ENCODE peak calls at places on chromosomes 6 and 20, in four cellular contexts. O is adrenal gland, E is astrocyte of the spinal cord, P is upper lobe of right lung. I is an unnamed sample.

GRCh38 chr20:46230811-46231282 is 77.5 kb downstream of the CDH22 start:
- DNase-seq in P (no peak), E (peak), O (peak), I (peak)

GRCh38 chr20:25250508-25250907 is 2.6 kb downstream of the PYGB start:
- DNase-seq in E (peak), O (no peak), P (no peak), I (peak)

GRCh38 chr6:42988486-42989020 is 4.2 kb downstream of the PPP2R5D start:
- DNase-seq in P (no peak), E (peak), O (no peak), I (no peak)

GRCh38 chr6:92495246-92495645 is 924.1 kb downstream of the EPHA7 start:
- DNase-seq in O (no peak), E (peak), P (no peak), I (peak)

GRCh38 chr20:46784450-46785127 is 75.1 kb downstream of the SLC2A10 start:
- DNase-seq in E (peak), P (no peak), O (no peak), I (peak)

GRCh38 chr20:595330-596308 is 14.5 kb downstream of the TCF15 start:
- DNase-seq in O (no peak), E (no peak), P (no peak), I (peak)

GRCh38 chr20:45892828-45893500 is 1.8 kb downstream of the CTSA start:
- DNase-seq in O (peak), E (no peak), P (no peak), I (peak)

GRCh38 chr20:24533449-24533848 is 64.0 kb downstream of the SYNDIG1 start:
- DNase-seq in P (no peak), O (no peak), E (no peak), I (no peak)

GRCh38 chr20:61876931-61877330 is 188.8 kb downstream of the TAF4 start:
- DNase-seq in E (no peak), P (no peak), O (no peak), I (no peak)

GRCh38 chr6:132713355-132714134 is at the start of gene VNN1:
- DNase-seq in O (peak), E (no peak), P (no peak), I (no peak)

GRCh38 chr20:11766961-11767360 is 150.7 kb upstream of the BTBD3 start:
- DNase-seq in O (no peak), P (no peak), E (peak), I (no peak)

GRCh38 chr6:106973018-106973840 is 1.3 kb downstream of the CD24 start:
- DNase-seq in O (no peak), P (peak), E (peak), I (no peak)

GRCh38 chr6:113488812-113489685 is 368.1 kb upstream of the MARCKS start:
- DNase-seq in O (no peak), P (no peak), E (no peak), I (peak)

GRCh38 chr6:6645266-6645917 is 56.9 kb downstream of the LY86 start:
- DNase-seq in P (no peak), O (no peak), E (no peak), I (no peak)

GRCh38 chr20:58109126-58109880 is 119.2 kb downstream of the ANKRD60 start:
- DNase-seq in O (no peak), E (peak), P (no peak), I (peak)

GRCh38 chr6:35810831-35811698 is 5.9 kb downstream of the LHFPL5 start:
- DNase-seq in O (no peak), E (peak), P (peak), I (peak)

GRCh38 chr6:51654647-51655046 is 432.8 kb downstream of the PKHD1 start:
- DNase-seq in E (no peak), O (no peak), P (no peak), I (no peak)

GRCh38 chr6:84731901-84732300 is 32.5 kb downstream of the TBX18 start:
- DNase-seq in O (no peak), P (no peak), E (no peak), I (peak)

GRCh38 chr6:81938991-81939773 is 186.7 kb upstream of the TENT5A start:
- DNase-seq in O (no peak), P (no peak), E (peak), I (peak)

GRCh38 chr6:159249150-159249549 is 80.0 kb downstream of the FNDC1 start:
- DNase-seq in P (no peak), O (no peak), E (peak), I (no peak)

GRCh38 chr6:130115036-130115435 is 96.7 kb downstream of the L3MBTL3 start:
- DNase-seq in P (no peak), E (no peak), O (no peak), I (no peak)

GRCh38 chr20:24547967-24548366 is 78.5 kb downstream of the SYNDIG1 start:
- DNase-seq in O (no peak), E (no peak), P (no peak), I (no peak)

GRCh38 chr6:133542056-133542821 is 301.1 kb downstream of the EYA4 start:
- DNase-seq in O (no peak), E (peak), P (no peak), I (peak)

GRCh38 chr20:62977613-62978558 is 25.4 kb downstream of the SLC17A9 start:
- DNase-seq in E (no peak), P (no peak), O (no peak), I (no peak)

GRCh38 chr6:37483917-37484785 is 15.5 kb downstream of the CCDC167 start:
- DNase-seq in P (peak), O (peak), E (peak), I (peak)

GRCh38 chr6:39602590-39603319 is 122.5 kb downstream of the KIF6 start:
- DNase-seq in E (no peak), P (no peak), O (no peak), I (no peak)

GRCh38 chr6:39594304-39594703 is 130.9 kb downstream of the KIF6 start:
- DNase-seq in P (no peak), O (no peak), E (no peak), I (no peak)

GRCh38 chr6:39599341-39599740 is 125.9 kb downstream of the KIF6 start:
- DNase-seq in O (no peak), E (no peak), P (no peak), I (no peak)

DNA sequence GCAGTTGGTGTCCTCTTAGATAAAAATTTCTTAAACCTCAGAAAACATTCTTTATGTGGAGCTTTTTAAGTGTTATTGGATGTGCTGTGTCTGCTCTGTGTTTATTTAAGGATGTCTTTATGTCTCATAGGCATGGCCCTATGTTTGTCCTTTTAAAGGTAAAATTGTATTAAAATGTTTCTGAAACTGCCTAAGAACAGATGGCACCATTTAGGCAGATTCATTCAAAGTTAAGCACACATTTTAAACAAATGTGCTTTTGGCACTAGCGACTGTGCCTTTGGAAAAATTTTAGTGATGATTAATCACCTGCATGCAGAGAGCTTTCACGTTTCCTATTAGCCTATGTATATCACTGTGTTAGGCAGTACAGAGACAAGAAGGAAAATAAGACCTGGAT is 125.2 kb downstream of the KIF6 start:
- DNase-seq in P (no peak), O (no peak), E (peak), I (no peak)
- H3K4me3 ChIP-seq in P (no peak), O (no peak), E (no peak), I (no peak)

GRCh38 chr6:116057766-116058165 is 2.9 kb downstream of the FRK start:
- DNase-seq in E (no peak), P (no peak), O (no peak), I (no peak)

GRCh38 chr6:116051244-116051643 is 9.4 kb downstream of the FRK start:
- DNase-seq in E (no peak), O (no peak), P (no peak), I (no peak)

GRCh38 chr6:116060572-116061283 is at the start of gene FRK:
- DNase-seq in P (no peak), E (peak), O (no peak), I (peak)

GRCh38 chr6:116059713-116060571 is 749 bp downstream of the FRK start:
- DNase-seq in P (peak), O (no peak), E (peak), I (no peak)

DNA sequence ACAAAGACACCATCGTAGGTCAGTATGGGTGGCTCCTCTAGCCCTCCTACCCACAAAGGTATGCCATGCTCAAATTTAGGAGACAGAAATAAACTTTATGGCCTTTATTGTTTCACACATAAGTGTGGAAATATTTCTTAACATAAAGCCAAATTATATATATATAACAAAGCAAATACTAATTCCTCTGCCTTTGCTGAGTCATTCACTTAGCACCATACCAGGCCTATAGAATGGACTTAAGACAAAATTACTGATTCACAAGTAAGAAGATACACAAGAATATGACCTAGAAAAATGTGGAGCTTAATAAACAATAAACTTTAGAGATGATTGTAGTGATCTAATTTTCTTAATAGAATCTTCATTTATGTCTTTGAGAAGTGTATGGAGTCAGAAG is 5.2 kb downstream of the FRK start:
- DNase-seq in P (no peak), E (no peak), O (no peak), I (no peak)
- H3K4me3 ChIP-seq in P (no peak), E (no peak), O (no peak), I (no peak)

DNA sequence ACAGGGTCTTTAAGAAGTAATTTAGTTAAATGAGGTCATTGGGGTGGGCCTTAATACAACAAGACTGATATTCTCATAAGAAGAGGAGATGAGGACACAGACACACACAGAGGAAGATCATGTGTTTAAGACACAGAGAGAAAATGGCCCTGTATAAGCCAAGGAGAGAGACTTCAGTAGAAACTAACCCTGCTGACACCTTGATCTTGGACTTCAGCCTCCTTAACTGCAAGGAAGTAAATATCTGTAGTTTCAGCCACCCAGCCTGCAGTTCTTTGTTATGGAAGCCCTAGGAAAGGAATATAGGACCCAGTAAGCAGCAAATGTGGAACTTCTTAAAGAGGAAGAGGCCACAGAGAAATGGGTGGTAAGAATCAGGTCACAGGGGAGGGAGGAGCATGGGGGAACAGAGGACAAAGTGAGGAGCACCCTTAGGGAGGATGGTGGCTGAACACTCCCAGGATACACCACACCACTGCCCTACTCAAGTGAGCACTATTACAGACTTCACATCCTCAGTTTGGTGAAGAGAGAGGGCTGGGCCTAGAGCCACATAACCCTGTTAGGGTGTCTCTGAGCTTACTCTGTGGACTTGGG is 757 bp downstream of the SIRPB1 start:
- DNase-seq in P (no peak), E (no peak), O (no peak), I (no peak)
- H3K4me3 ChIP-seq in P (peak), E (no peak), O (no peak), I (no peak)

GRCh38 chr6:87639373-87639772 is 49.4 kb downstream of the ORC3 start:
- DNase-seq in O (no peak), E (no peak), P (no peak), I (no peak)

GRCh38 chr6:87641065-87641692 is 51.2 kb downstream of the ORC3 start:
- DNase-seq in P (no peak), O (no peak), E (no peak), I (no peak)

GRCh38 chr6:87645080-87645479 is 55.1 kb downstream of the ORC3 start:
- DNase-seq in O (no peak), P (no peak), E (no peak), I (no peak)
- H3K4me3 ChIP-seq in O (no peak), P (no peak), E (no peak), I (no peak)

GRCh38 chr6:19608546-19608945 is 228.6 kb upstream of the ID4 start:
- DNase-seq in E (no peak), P (no peak), O (no peak), I (no peak)

GRCh38 chr6:19605624-19606023 is 231.5 kb upstream of the ID4 start:
- DNase-seq in E (no peak), O (no peak), P (no peak), I (no peak)

GRCh38 chr6:19599813-19600464 is 237.2 kb upstream of the ID4 start:
- DNase-seq in P (no peak), O (no peak), E (no peak), I (no peak)

GRCh38 chr6:19602614-19603013 is 234.6 kb upstream of the ID4 start:
- DNase-seq in E (no peak), P (no peak), O (no peak), I (no peak)

GRCh38 chr6:19603716-19604115 is 233.5 kb upstream of the ID4 start:
- DNase-seq in E (no peak), P (no peak), O (no peak), I (no peak)
- H3K4me3 ChIP-seq in E (no peak), P (no peak), O (no peak), I (no peak)